ENCODE peak calls at places on chromosomes 16 and 17, in four cellular contexts. A, T, I and H are unnamed samples.
A peak's percentile ranks its signal among the peaks of the same experiment; 100 is the strongest.

GRCh38 chr17:80109066-80109618 is 7.8 kb downstream of the GAA start:
- DNase-seq in A (no peak), T (no peak), I (no peak), H (no peak)

GRCh38 chr16:12586701-12587100 is 217.0 kb downstream of the CPPED1 start:
- DNase-seq in A (no peak), T (no peak), I (no peak), H (no peak)

GRCh38 chr17:39919087-39919683 is 750 bp upstream of the GSDMB start:
- DNase-seq in A (no peak), T (no peak), I (no peak), H (no peak)

GRCh38 chr17:34579017-34579946 is at the start of gene TMEM132E:
- DNase-seq in A (no peak), T (no peak), I (no peak), H (no peak)

GRCh38 chr17:59600169-59600568 is 19.5 kb upstream of the CLTC start:
- DNase-seq in A (no peak), T (no peak), I (no peak), H (no peak)

GRCh38 chr17:57366558-57367351 is 110.4 kb downstream of the MSI2 start:
- DNase-seq in A (no peak), T (no peak), I (no peak), H (no peak)

GRCh38 chr16:51822471-51822870 is 671.4 kb upstream of the SALL1 start:
- DNase-seq in A (no peak), T (no peak), I (no peak), H (no peak)

GRCh38 chr17:32104158-32104557 is 38.1 kb upstream of the RHOT1 start:
- DNase-seq in A (no peak), T (peak; percentile 65), I (no peak), H (no peak)

GRCh38 chr16:80369559-80369958 is 171.2 kb upstream of the DYNLRB2 start:
- DNase-seq in A (no peak), T (no peak), I (no peak), H (peak; percentile 44)

GRCh38 chr17:4256952-4257351 is 6.8 kb downstream of the ANKFY1 start:
- DNase-seq in A (no peak), T (no peak), I (no peak), H (no peak)

GRCh38 chr17:4675791-4676190 is 28.1 kb downstream of the PELP1 start:
- DNase-seq in A (no peak), T (no peak), I (no peak), H (no peak)

GRCh38 chr16:29809850-29810698 is 1.9 kb upstream of the PRRT2 start:
- DNase-seq in A (no peak), T (no peak), I (no peak), H (no peak)

GRCh38 chr17:21161498-21162393 is 35.0 kb downstream of the DHRS7B start:
- DNase-seq in A (no peak), T (no peak), I (no peak), H (no peak)